ENCODE peak calls at places on chromosomes 5 and 9, in seven cellular contexts. G, T, O, K, P, B and A are unnamed samples.

GRCh38 chr5:145237843-145238242 is 597.3 kb downstream of the PRELID2 start:
- DNase-seq in G (peak; percentile 93), T (no peak), O (no peak), K (peak; percentile 22), P (no peak), B (peak; percentile 86), A (no peak)

GRCh38 chr5:18113724-18114123 is 479.5 kb downstream of the TAF11L14 start:
- DNase-seq in G (peak; percentile 9), T (no peak), O (no peak), K (no peak), P (no peak), B (no peak), A (no peak)

GRCh38 chr9:136808075-136808780 is 480 bp downstream of the RABL6 start:
- DNase-seq in G (peak; percentile 58), T (peak; percentile 62), O (peak; percentile 85), K (peak; percentile 35), P (no peak), B (peak; percentile 35), A (no peak)

GRCh38 chr9:71504636-71505035 is 263.7 kb downstream of the CEMIP2 start:
- DNase-seq in G (no peak), T (no peak), O (no peak), K (no peak), P (no peak), B (no peak), A (no peak)

GRCh38 chr9:113712053-113712452 is 164.1 kb upstream of the ZNF618 start:
- DNase-seq in G (no peak), T (no peak), O (no peak), K (peak; percentile 13), P (no peak), B (peak; percentile 16), A (peak; percentile 9)

GRCh38 chr9:129500166-129500862 is 120.6 kb downstream of the C9orf50 start:
- DNase-seq in G (peak; percentile 92), T (no peak), O (peak; percentile 70), K (no peak), P (peak; percentile 78), B (no peak), A (no peak)

GRCh38 chr9:68705636-68706578 is 867 bp downstream of the PIP5K1B start:
- DNase-seq in G (peak; percentile 31), T (no peak), O (peak; percentile 81), K (peak; percentile 67), P (peak; percentile 66), B (peak; percentile 35), A (no peak)

GRCh38 chr9:35067056-35067455 is 5.4 kb downstream of the VCP start:
- DNase-seq in G (no peak), T (no peak), O (no peak), K (no peak), P (peak; percentile 2), B (no peak), A (no peak)

GRCh38 chr5:142408536-142409252 is 83.9 kb upstream of the SPRY4 start:
- DNase-seq in G (no peak), T (no peak), O (no peak), K (no peak), P (no peak), B (no peak), A (no peak)

GRCh38 chr5:172845190-172845975 is 11.3 kb downstream of the ERGIC1 start:
- DNase-seq in G (no peak), T (no peak), O (no peak), K (no peak), P (no peak), B (no peak), A (no peak)

GRCh38 chr5:94700592-94700991 is 82.1 kb downstream of the SLF1 start:
- DNase-seq in G (no peak), T (no peak), O (no peak), K (no peak), P (no peak), B (no peak), A (no peak)

GRCh38 chr5:124935060-124935459 is 188.6 kb upstream of the ZNF608 start:
- DNase-seq in G (no peak), T (no peak), O (no peak), K (peak; percentile 27), P (no peak), B (no peak), A (no peak)

GRCh38 chr5:152607393-152608165 is 202.5 kb upstream of the NMUR2 start:
- DNase-seq in G (peak; percentile 63), T (no peak), O (no peak), K (no peak), P (no peak), B (no peak), A (no peak)

GRCh38 chr9:20640331-20641187 is 18.3 kb upstream of the MLLT3 start:
- DNase-seq in G (no peak), T (peak; percentile 51), O (no peak), K (peak; percentile 80), P (no peak), B (peak; percentile 48), A (no peak)

GRCh38 chr5:56350595-56351170 is 117.6 kb upstream of the ANKRD55 start:
- DNase-seq in G (no peak), T (peak; percentile 50), O (no peak), K (peak; percentile 25), P (peak; percentile 84), B (no peak), A (no peak)

GRCh38 chr5:172985596-172985995 is 2.0 kb downstream of the ATP6V0E1 start:
- DNase-seq in G (no peak), T (no peak), O (no peak), K (no peak), P (no peak), B (no peak), A (no peak)

GRCh38 chr5:172849636-172850453 is 15.8 kb downstream of the ERGIC1 start:
- DNase-seq in G (no peak), T (no peak), O (no peak), K (peak; percentile 77), P (no peak), B (no peak), A (no peak)

GRCh38 chr5:139912804-139913203 is 117.2 kb downstream of the PSD2 start:
- DNase-seq in G (no peak), T (no peak), O (no peak), K (no peak), P (no peak), B (peak; percentile 25), A (peak; percentile 31)

GRCh38 chr5:626850-627249 is 14.7 kb downstream of the CEP72 start:
- DNase-seq in G (no peak), T (no peak), O (no peak), K (no peak), P (no peak), B (no peak), A (no peak)

GRCh38 chr5:31986101-31986500 is 188.0 kb downstream of the GOLPH3 start:
- DNase-seq in G (no peak), T (no peak), O (no peak), K (no peak), P (no peak), B (no peak), A (no peak)

GRCh38 chr5:35345222-35345621 is 114.9 kb upstream of the PRLR start:
- DNase-seq in G (no peak), T (no peak), O (no peak), K (no peak), P (no peak), B (no peak), A (no peak)

GRCh38 chr9:14107977-14108376 is 206.0 kb downstream of the NFIB start:
- DNase-seq in G (no peak), T (no peak), O (no peak), K (no peak), P (no peak), B (peak; percentile 61), A (no peak)

GRCh38 chr5:34483442-34484033 is 172.6 kb upstream of the RAI14 start:
- DNase-seq in G (peak; percentile 79), T (no peak), O (no peak), K (no peak), P (no peak), B (no peak), A (no peak)

GRCh38 chr5:124689653-124690052 is 56.8 kb downstream of the ZNF608 start:
- DNase-seq in G (no peak), T (no peak), O (no peak), K (no peak), P (no peak), B (no peak), A (no peak)

GRCh38 chr5:1508679-1509290 is 15.0 kb downstream of the LPCAT1 start:
- DNase-seq in G (no peak), T (peak; percentile 44), O (peak; percentile 79), K (peak; percentile 4), P (peak; percentile 58), B (no peak), A (no peak)

GRCh38 chr5:74063821-74064598 is 438.0 kb downstream of the ARHGEF28 start:
- DNase-seq in G (no peak), T (no peak), O (no peak), K (no peak), P (no peak), B (no peak), A (no peak)

GRCh38 chr5:159385994-159386711 is 55.9 kb upstream of the IL12B start:
- DNase-seq in G (no peak), T (no peak), O (no peak), K (no peak), P (no peak), B (no peak), A (no peak)
- H3K9me3 ChIP-seq in G (peaks cover 8% of the 10 kb centered on the region), T (peaks cover 30% of the 10 kb centered on the region), O (peaks cover 38% of the 10 kb centered on the region), K (peaks cover 9% of the 10 kb centered on the region), P (peaks cover 14% of the 10 kb centered on the region), B (no peaks in the 10 kb centered on the region), A (peaks cover 8% of the 10 kb centered on the region)

GRCh38 chr5:154486427-154486866 is 8.4 kb upstream of the HAND1 start:
- DNase-seq in G (no peak), T (no peak), O (no peak), K (no peak), P (peak; percentile 34), B (peak; percentile 61), A (no peak)
- H3K4me1 ChIP-seq in G (peaks cover 6% of the 10 kb centered on the region), T (peaks cover 6% of the 10 kb centered on the region), O (no peaks in the 10 kb centered on the region), K (peaks cover 11% of the 10 kb centered on the region), P (no peaks in the 10 kb centered on the region), B (peaks cover 45% of the 10 kb centered on the region), A (no peaks in the 10 kb centered on the region)

GRCh38 chr5:119745976-119746375 is 116.6 kb downstream of the FAM170A start:
- DNase-seq in G (no peak), T (no peak), O (no peak), K (no peak), P (no peak), B (no peak), A (no peak)
- H3K27ac ChIP-seq in G (no peak overlapping the region), T (no peak overlapping the region), O (no peak overlapping the region), K (no peak overlapping the region), P (no peak overlapping the region), B (no peak overlapping the region), A (no peak overlapping the region)

GRCh38 chr9:8292657-8293056 is 493.1 kb upstream of the DMAC1 start:
- DNase-seq in G (no peak), T (no peak), O (no peak), K (no peak), P (no peak), B (no peak), A (no peak)

GRCh38 chr9:8282555-8282954 is 483.0 kb upstream of the DMAC1 start:
- DNase-seq in G (peak; percentile 52), T (no peak), O (no peak), K (no peak), P (no peak), B (no peak), A (no peak)

GRCh38 chr9:8287970-8288369 is 488.4 kb upstream of the DMAC1 start:
- DNase-seq in G (no peak), T (no peak), O (no peak), K (no peak), P (no peak), B (no peak), A (no peak)

GRCh38 chr9:8284835-8285234 is 485.3 kb upstream of the DMAC1 start:
- DNase-seq in G (peak; percentile 76), T (no peak), O (no peak), K (no peak), P (no peak), B (no peak), A (no peak)

GRCh38 chr9:8287501-8287900 is 487.9 kb upstream of the DMAC1 start:
- DNase-seq in G (no peak), T (no peak), O (no peak), K (no peak), P (no peak), B (no peak), A (no peak)
- H3K9me3 ChIP-seq in G (no peaks in the 10 kb centered on the region), T (no peaks in the 10 kb centered on the region), O (no peaks in the 10 kb centered on the region), K (no peaks in the 10 kb centered on the region), P (no peaks in the 10 kb centered on the region), B (no peaks in the 10 kb centered on the region), A (no peaks in the 10 kb centered on the region)